ENCODE peak calls at places on chromosomes 7 and 10, in eight cellular contexts. One of them, this sample, is unnamed.

GRCh38 chr7:105196473-105196872 is 182.5 kb downstream of the KMT2E start:
- DNase-seq in GM23338: no peak
- DNase-seq in suprapubic skin: no peak
- DNase-seq in breast epithelium: no peak
- DNase-seq in endothelial cell of umbilical vein: no peak
- DNase-seq in vagina: no peak
- DNase-seq in esophagus muscularis mucosa: no peak
- DNase-seq in K562: no peak
- DNase-seq in this sample: no peak

GRCh38 chr7:19377611-19378339 is 232.6 kb upstream of the FERD3L start:
- DNase-seq in GM23338: no peak
- DNase-seq in suprapubic skin: no peak
- DNase-seq in breast epithelium: no peak
- DNase-seq in endothelial cell of umbilical vein: no peak
- DNase-seq in vagina: no peak
- DNase-seq in esophagus muscularis mucosa: no peak
- DNase-seq in K562: no peak
- DNase-seq in this sample: no peak

GRCh38 chr7:20030915-20031362 is 186.2 kb downstream of the MACC1 start:
- DNase-seq in GM23338: no peak
- DNase-seq in suprapubic skin: no peak
- DNase-seq in breast epithelium: no peak
- DNase-seq in endothelial cell of umbilical vein: no peak
- DNase-seq in vagina: no peak
- DNase-seq in esophagus muscularis mucosa: no peak
- DNase-seq in K562: no peak
- DNase-seq in this sample: no peak

GRCh38 chr10:28975891-28976471 is 298.7 kb downstream of the BAMBI start:
- DNase-seq in GM23338: no peak
- DNase-seq in suprapubic skin: no peak
- DNase-seq in breast epithelium: no peak
- DNase-seq in endothelial cell of umbilical vein: no peak
- DNase-seq in vagina: no peak
- DNase-seq in esophagus muscularis mucosa: peak; percentile 66
- DNase-seq in K562: no peak
- DNase-seq in this sample: no peak

GRCh38 chr10:95096143-95096542 is 26.8 kb upstream of the CYP2C8 start:
- DNase-seq in GM23338: no peak
- DNase-seq in suprapubic skin: no peak
- DNase-seq in breast epithelium: no peak
- DNase-seq in endothelial cell of umbilical vein: no peak
- DNase-seq in vagina: no peak
- DNase-seq in esophagus muscularis mucosa: no peak
- DNase-seq in K562: no peak
- DNase-seq in this sample: peak; percentile 81

GRCh38 chr7:92639213-92639896 is 49.2 kb upstream of the FAM133B start:
- DNase-seq in GM23338: no peak
- DNase-seq in suprapubic skin: no peak
- DNase-seq in breast epithelium: no peak
- DNase-seq in endothelial cell of umbilical vein: no peak
- DNase-seq in vagina: no peak
- DNase-seq in esophagus muscularis mucosa: no peak
- DNase-seq in K562: no peak
- DNase-seq in this sample: no peak

GRCh38 chr7:120740348-120740747 is 117.6 kb downstream of the TSPAN12 start:
- DNase-seq in GM23338: no peak
- DNase-seq in suprapubic skin: no peak
- DNase-seq in breast epithelium: no peak
- DNase-seq in endothelial cell of umbilical vein: peak; percentile 70
- DNase-seq in vagina: no peak
- DNase-seq in esophagus muscularis mucosa: no peak
- DNase-seq in K562: no peak
- DNase-seq in this sample: no peak

GRCh38 chr7:124723012-124723411 is 42.6 kb downstream of the GPR37 start:
- DNase-seq in GM23338: no peak
- DNase-seq in suprapubic skin: no peak
- DNase-seq in breast epithelium: no peak
- DNase-seq in endothelial cell of umbilical vein: peak; percentile 64
- DNase-seq in vagina: no peak
- DNase-seq in esophagus muscularis mucosa: no peak
- DNase-seq in K562: no peak
- DNase-seq in this sample: no peak

GRCh38 chr7:140923358-140924006 is 1.2 kb downstream of the BRAF start:
- DNase-seq in GM23338: peak; percentile 27
- DNase-seq in suprapubic skin: no peak
- DNase-seq in breast epithelium: no peak
- DNase-seq in endothelial cell of umbilical vein: peak; percentile 45
- DNase-seq in vagina: no peak
- DNase-seq in esophagus muscularis mucosa: no peak
- DNase-seq in K562: peak; percentile 41
- DNase-seq in this sample: no peak

GRCh38 chr10:27619329-27619728 is 115.2 kb downstream of the RAB18 start:
- DNase-seq in GM23338: no peak
- DNase-seq in suprapubic skin: no peak
- DNase-seq in breast epithelium: no peak
- DNase-seq in endothelial cell of umbilical vein: no peak
- DNase-seq in vagina: peak; percentile 58
- DNase-seq in esophagus muscularis mucosa: no peak
- DNase-seq in K562: no peak
- DNase-seq in this sample: no peak

GRCh38 chr10:31381766-31382316 is 62.8 kb downstream of the ZEB1 start:
- DNase-seq in GM23338: no peak
- DNase-seq in suprapubic skin: no peak
- DNase-seq in breast epithelium: no peak
- DNase-seq in endothelial cell of umbilical vein: no peak
- DNase-seq in vagina: no peak
- DNase-seq in esophagus muscularis mucosa: no peak
- DNase-seq in K562: no peak
- DNase-seq in this sample: no peak

GRCh38 chr10:26365681-26366327 is 72.3 kb upstream of the APBB1IP start:
- DNase-seq in GM23338: no peak
- DNase-seq in suprapubic skin: no peak
- DNase-seq in breast epithelium: no peak
- DNase-seq in endothelial cell of umbilical vein: no peak
- DNase-seq in vagina: no peak
- DNase-seq in esophagus muscularis mucosa: no peak
- DNase-seq in K562: no peak
- DNase-seq in this sample: no peak

GRCh38 chr7:30969604-30969970 is 5.8 kb downstream of the GHRHR start:
- DNase-seq in GM23338: no peak
- DNase-seq in suprapubic skin: peak; percentile 49
- DNase-seq in breast epithelium: no peak
- DNase-seq in endothelial cell of umbilical vein: no peak
- DNase-seq in vagina: no peak
- DNase-seq in esophagus muscularis mucosa: peak; percentile 77
- DNase-seq in K562: no peak
- DNase-seq in this sample: no peak

GRCh38 chr7:6290345-6290744 is 17.9 kb upstream of the CYTH3 start:
- DNase-seq in GM23338: no peak
- DNase-seq in suprapubic skin: no peak
- DNase-seq in breast epithelium: no peak
- DNase-seq in endothelial cell of umbilical vein: no peak
- DNase-seq in vagina: no peak
- DNase-seq in esophagus muscularis mucosa: no peak
- DNase-seq in K562: peak; percentile 36
- DNase-seq in this sample: no peak

GRCh38 chr10:22712246-22712958 is 2.0 kb downstream of the PIP4K2A start:
- DNase-seq in GM23338: no peak
- DNase-seq in suprapubic skin: no peak
- DNase-seq in breast epithelium: no peak
- DNase-seq in endothelial cell of umbilical vein: peak; percentile 5
- DNase-seq in vagina: no peak
- DNase-seq in esophagus muscularis mucosa: no peak
- DNase-seq in K562: no peak
- DNase-seq in this sample: no peak

GRCh38 chr10:2883238-2883637 is 184.1 kb upstream of the PFKP start:
- DNase-seq in GM23338: no peak
- DNase-seq in suprapubic skin: no peak
- DNase-seq in breast epithelium: no peak
- DNase-seq in endothelial cell of umbilical vein: no peak
- DNase-seq in vagina: no peak
- DNase-seq in esophagus muscularis mucosa: no peak
- DNase-seq in K562: no peak
- DNase-seq in this sample: no peak

GRCh38 chr7:74490546-74490945 is 36.8 kb downstream of the GTF2IRD1 start:
- DNase-seq in GM23338: no peak
- DNase-seq in suprapubic skin: no peak
- DNase-seq in breast epithelium: no peak
- DNase-seq in endothelial cell of umbilical vein: no peak
- DNase-seq in vagina: no peak
- DNase-seq in esophagus muscularis mucosa: no peak
- DNase-seq in K562: no peak
- DNase-seq in this sample: no peak

GRCh38 chr10:48199580-48200377 is 74.7 kb downstream of the FRMPD2 start:
- DNase-seq in GM23338: no peak
- DNase-seq in suprapubic skin: no peak
- DNase-seq in breast epithelium: no peak
- DNase-seq in endothelial cell of umbilical vein: no peak
- DNase-seq in vagina: no peak
- DNase-seq in esophagus muscularis mucosa: no peak
- DNase-seq in K562: no peak
- DNase-seq in this sample: no peak

GRCh38 chr7:76047305-76047810 is 442 bp downstream of the STYXL1 start:
- DNase-seq in GM23338: no peak
- DNase-seq in suprapubic skin: no peak
- DNase-seq in breast epithelium: no peak
- DNase-seq in endothelial cell of umbilical vein: peak; percentile 33
- DNase-seq in vagina: no peak
- DNase-seq in esophagus muscularis mucosa: no peak
- DNase-seq in K562: no peak
- DNase-seq in this sample: no peak

GRCh38 chr10:69464801-69465401 is 13.6 kb downstream of the TSPAN15 start:
- DNase-seq in GM23338: no peak
- DNase-seq in suprapubic skin: no peak
- DNase-seq in breast epithelium: no peak
- DNase-seq in endothelial cell of umbilical vein: no peak
- DNase-seq in vagina: no peak
- DNase-seq in esophagus muscularis mucosa: no peak
- DNase-seq in K562: no peak
- DNase-seq in this sample: peak; percentile 65

GRCh38 chr10:35466170-35466569 is 129.9 kb downstream of the CCNY start:
- DNase-seq in GM23338: no peak
- DNase-seq in suprapubic skin: no peak
- DNase-seq in breast epithelium: no peak
- DNase-seq in endothelial cell of umbilical vein: no peak
- DNase-seq in vagina: no peak
- DNase-seq in esophagus muscularis mucosa: no peak
- DNase-seq in K562: peak; percentile 49
- DNase-seq in this sample: no peak

GRCh38 chr10:35465601-35466140 is 129.4 kb downstream of the CCNY start:
- DNase-seq in GM23338: no peak
- DNase-seq in suprapubic skin: no peak
- DNase-seq in breast epithelium: no peak
- DNase-seq in endothelial cell of umbilical vein: no peak
- DNase-seq in vagina: no peak
- DNase-seq in esophagus muscularis mucosa: no peak
- DNase-seq in K562: no peak
- DNase-seq in this sample: no peak

GRCh38 chr10:35463105-35463867 is 127.0 kb downstream of the CCNY start:
- DNase-seq in GM23338: no peak
- DNase-seq in suprapubic skin: no peak
- DNase-seq in breast epithelium: no peak
- DNase-seq in endothelial cell of umbilical vein: peak; percentile 42
- DNase-seq in vagina: no peak
- DNase-seq in esophagus muscularis mucosa: no peak
- DNase-seq in K562: no peak
- DNase-seq in this sample: no peak

GRCh38 chr10:35463878-35464277 is 127.6 kb downstream of the CCNY start:
- DNase-seq in GM23338: no peak
- DNase-seq in suprapubic skin: no peak
- DNase-seq in breast epithelium: no peak
- DNase-seq in endothelial cell of umbilical vein: no peak
- DNase-seq in vagina: no peak
- DNase-seq in esophagus muscularis mucosa: no peak
- DNase-seq in K562: peak; percentile 17
- DNase-seq in this sample: no peak

GRCh38 chr10:35464805-35465456 is 128.6 kb downstream of the CCNY start:
- DNase-seq in GM23338: peak; percentile 73
- DNase-seq in suprapubic skin: no peak
- DNase-seq in breast epithelium: no peak
- DNase-seq in endothelial cell of umbilical vein: no peak
- DNase-seq in vagina: no peak
- DNase-seq in esophagus muscularis mucosa: no peak
- DNase-seq in K562: no peak
- DNase-seq in this sample: no peak
- H3K4me3 ChIP-seq in GM23338: peak overlapping the region; percentile 34
- H3K4me3 ChIP-seq in suprapubic skin: no peak overlapping the region
- H3K4me3 ChIP-seq in breast epithelium: no peak overlapping the region
- H3K4me3 ChIP-seq in endothelial cell of umbilical vein: no peak overlapping the region
- H3K4me3 ChIP-seq in vagina: no peak overlapping the region
- H3K4me3 ChIP-seq in esophagus muscularis mucosa: no peak overlapping the region
- H3K4me3 ChIP-seq in K562: no peak overlapping the region
- H3K4me3 ChIP-seq in this sample: no peak overlapping the region

DNA sequence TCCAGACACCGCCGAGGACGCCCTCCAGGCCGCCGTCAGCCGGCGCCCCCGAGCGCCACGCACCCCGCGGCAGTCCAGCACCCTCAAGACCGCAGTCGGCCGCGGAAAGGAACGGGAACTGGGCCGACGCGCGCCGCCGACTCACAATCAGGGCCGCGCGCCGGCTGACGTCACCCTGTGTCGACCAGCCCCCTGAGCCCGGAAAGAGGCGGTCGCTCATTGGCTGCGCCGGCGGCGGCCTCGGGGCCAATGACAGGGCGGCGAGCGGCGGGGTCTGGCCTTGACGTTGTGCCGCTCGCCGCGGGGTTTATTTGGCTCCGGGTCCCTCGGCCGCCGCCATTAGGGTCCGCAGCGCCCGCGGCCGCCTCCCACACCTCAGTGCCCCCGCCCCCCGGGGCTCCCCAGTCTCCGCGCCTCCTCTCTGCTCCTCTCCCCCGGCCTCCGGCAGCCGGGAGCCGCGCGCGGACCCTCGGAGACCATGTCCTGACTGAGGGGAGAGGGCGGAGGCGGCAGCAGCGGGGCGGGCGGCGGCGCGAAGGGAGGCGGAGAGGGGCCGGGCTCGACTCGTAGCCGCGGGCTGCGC is 25.2 kb upstream of the ZRANB1 start:
- DNase-seq in GM23338: peak; percentile 98
- DNase-seq in suprapubic skin: peak; percentile 99
- DNase-seq in breast epithelium: peak; percentile 98
- DNase-seq in endothelial cell of umbilical vein: peak; percentile 97
- DNase-seq in vagina: peak; percentile 95
- DNase-seq in esophagus muscularis mucosa: peak; percentile 100
- DNase-seq in K562: peak; percentile 98
- DNase-seq in this sample: peak; percentile 99
- TF ChIP-seq CTCF in GM23338: no peak
- TF ChIP-seq CTCF in suprapubic skin: no peak
- TF ChIP-seq CTCF in breast epithelium: no peak
- TF ChIP-seq CTCF in endothelial cell of umbilical vein: no peak
- TF ChIP-seq CTCF in vagina: no peak
- TF ChIP-seq CTCF in esophagus muscularis mucosa: no peak
- TF ChIP-seq CTCF in K562: no peak
- TF ChIP-seq CTCF in this sample: no peak

GRCh38 chr10:19728376-19728775 is 87.9 kb upstream of the PLXDC2 start:
- DNase-seq in GM23338: no peak
- DNase-seq in suprapubic skin: no peak
- DNase-seq in breast epithelium: no peak
- DNase-seq in endothelial cell of umbilical vein: no peak
- DNase-seq in vagina: no peak
- DNase-seq in esophagus muscularis mucosa: no peak
- DNase-seq in K562: no peak
- DNase-seq in this sample: peak; percentile 10
- TF ChIP-seq POLR2AphosphoS5 in GM23338: no peak
- TF ChIP-seq POLR2AphosphoS5 in suprapubic skin: no peak
- TF ChIP-seq POLR2AphosphoS5 in breast epithelium: no peak
- TF ChIP-seq POLR2AphosphoS5 in endothelial cell of umbilical vein: no peak
- TF ChIP-seq POLR2AphosphoS5 in vagina: no peak
- TF ChIP-seq POLR2AphosphoS5 in esophagus muscularis mucosa: no peak
- TF ChIP-seq POLR2AphosphoS5 in K562: no peak
- TF ChIP-seq POLR2AphosphoS5 in this sample: no peak

GRCh38 chr10:89980166-89980565 is 278.8 kb downstream of the KIF20B start:
- DNase-seq in GM23338: peak; percentile 84
- DNase-seq in suprapubic skin: no peak
- DNase-seq in breast epithelium: no peak
- DNase-seq in endothelial cell of umbilical vein: no peak
- DNase-seq in vagina: no peak
- DNase-seq in esophagus muscularis mucosa: no peak
- DNase-seq in K562: no peak
- DNase-seq in this sample: no peak
- H3K4me3 ChIP-seq in GM23338: no peak overlapping the region
- H3K4me3 ChIP-seq in suprapubic skin: no peak overlapping the region
- H3K4me3 ChIP-seq in breast epithelium: no peak overlapping the region
- H3K4me3 ChIP-seq in endothelial cell of umbilical vein: no peak overlapping the region
- H3K4me3 ChIP-seq in vagina: no peak overlapping the region
- H3K4me3 ChIP-seq in esophagus muscularis mucosa: no peak overlapping the region
- H3K4me3 ChIP-seq in K562: no peak overlapping the region
- H3K4me3 ChIP-seq in this sample: no peak overlapping the region

This sample was measured in transverse colon.